ENCODE peak calls at places on chromosomes 11 and 22, in ten cellular contexts. Y is cardiac muscle cell; X is activated CD4-positive, alpha-beta T cell treated with anti-CD3 and anti-CD28 coated beads for 1 hour; N is brain pericyte; D is HFFc6; L is endothelial cell; H is CD14-positive monocyte; I is fibroblast of the conjunctiva; F is activated T-helper 2 cell treated with anti-CD3 and anti-CD28 coated beads, Interferon-gamma antibody, Interleukin-2, Interleukin-4, amounts not matched to agents 10 μg/mL and 5 μg/mL and 100 μg/mL, durations not matched to agents 14 hours and 24 hours and 36 hours; Z is DMS153. R is an unnamed sample.

GRCh38 chr11:128341280-128341679 is 246.1 kb downstream of the ETS1 start:
- DNase-seq in I (no peak), Z (no peak), F (peak; percentile 62), D (no peak), X (peak; percentile 38), L (no peak), Y (peak; percentile 20), H (no peak), N (no peak), R (no peak)

GRCh38 chr11:1230456-1231395 is 7.9 kb downstream of the MUC5B start:
- DNase-seq in L (no peak), F (no peak), X (no peak), N (no peak), H (peak; percentile 42), I (no peak), D (no peak), Z (no peak), Y (no peak), R (no peak)

GRCh38 chr11:45180888-45181594 is 34.6 kb downstream of the PRDM11 start:
- DNase-seq in X (peak; percentile 30), D (peak; percentile 25), Z (no peak), H (peak; percentile 61), Y (peak; percentile 64), F (no peak), I (peak; percentile 21), N (no peak), L (peak; percentile 39), R (peak; percentile 86)

GRCh38 chr11:69253028-69253427 is 40.9 kb upstream of the MYEOV start:
- DNase-seq in D (peak; percentile 76), H (no peak), F (no peak), X (no peak), I (peak; percentile 23), Y (peak; percentile 43), Z (no peak), L (no peak), N (no peak), R (no peak)

GRCh38 chr11:73233704-73234402 is 15.8 kb downstream of the P2RY2 start:
- DNase-seq in Z (no peak), N (no peak), L (no peak), D (no peak), X (no peak), H (no peak), Y (peak; percentile 10), F (no peak), I (no peak), R (no peak)

GRCh38 chr11:72821920-72822799 is 7.9 kb downstream of the ATG16L2 start:
- DNase-seq in X (peak; percentile 80), F (peak; percentile 58), Y (peak; percentile 90), L (peak; percentile 93), Z (peak; percentile 80), N (peak; percentile 58), D (peak; percentile 74), I (peak; percentile 68), H (peak; percentile 81), R (peak; percentile 94)

GRCh38 chr22:19064354-19065054 is 57.7 kb downstream of the DGCR2 start:
- DNase-seq in I (no peak), H (no peak), N (no peak), Z (no peak), F (no peak), X (no peak), L (no peak), D (no peak), Y (no peak), R (no peak)

GRCh38 chr11:84289381-84289906 is 1003.3 kb upstream of the CCDC90B start:
- DNase-seq in Z (no peak), I (no peak), X (no peak), Y (peak; percentile 12), L (no peak), N (no peak), F (no peak), D (no peak), H (no peak), R (no peak)

GRCh38 chr11:9748361-9748970 is 84.6 kb downstream of the SWAP70 start:
- DNase-seq in H (peak; percentile 62), Z (peak; percentile 15), F (peak; percentile 63), X (peak; percentile 28), L (peak; percentile 43), Y (peak; percentile 86), D (peak; percentile 82), I (peak; percentile 66), N (peak; percentile 51), R (peak; percentile 36)

GRCh38 chr11:79708319-79708928 is 267.6 kb upstream of the TENM4 start:
- DNase-seq in D (peak; percentile 47), X (no peak), N (peak; percentile 17), Y (peak; percentile 41), Z (peak; percentile 41), I (no peak), H (no peak), L (peak; percentile 46), F (no peak), R (no peak)

GRCh38 chr11:18304745-18305144 is 17.2 kb downstream of the HPS5 start:
- DNase-seq in D (no peak), H (no peak), L (no peak), F (no peak), I (no peak), N (no peak), Y (no peak), Z (no peak), X (no peak), R (no peak)

GRCh38 chr11:3971756-3972404 is 116.4 kb downstream of the STIM1 start:
- DNase-seq in Z (no peak), N (no peak), H (no peak), Y (peak; percentile 41), I (no peak), L (no peak), D (peak; percentile 35), X (no peak), F (no peak), R (no peak)

GRCh38 chr22:21047035-21047661 is 1.4 kb downstream of the LRRC74B start:
- DNase-seq in Z (no peak), I (no peak), D (no peak), L (no peak), H (no peak), Y (no peak), X (no peak), N (no peak), F (no peak), R (no peak)

GRCh38 chr11:95950905-95951304 is 27.0 kb upstream of the MTMR2 start:
- DNase-seq in D (no peak), X (no peak), F (no peak), N (no peak), L (no peak), I (no peak), H (no peak), Y (no peak), Z (no peak), R (no peak)

GRCh38 chr11:86167499-86168161 is 76.9 kb upstream of the EED start:
- DNase-seq in X (no peak), H (no peak), Y (peak; percentile 63), Z (no peak), L (no peak), N (no peak), F (no peak), I (no peak), D (no peak), R (no peak)

GRCh38 chr11:9313648-9314290 is 624 bp downstream of the TMEM41B start:
- DNase-seq in Z (no peak), D (no peak), H (no peak), L (peak; percentile 39), N (peak; percentile 7), X (peak; percentile 10), Y (peak; percentile 27), F (peak; percentile 37), I (no peak), R (peak; percentile 48)

GRCh38 chr11:110777765-110778164 is 65.5 kb upstream of the ARHGAP20 start:
- DNase-seq in L (no peak), Y (peak; percentile 46), I (peak; percentile 28), X (no peak), N (no peak), H (no peak), D (peak; percentile 11), Z (no peak), F (no peak), R (no peak)

GRCh38 chr11:131418214-131418613 is 47.8 kb downstream of the NTM start:
- DNase-seq in Y (no peak), H (no peak), D (no peak), N (no peak), L (no peak), X (no peak), F (no peak), Z (no peak), I (no peak), R (no peak)

GRCh38 chr11:1782026-1782696 is 18.4 kb upstream of the CTSD start:
- DNase-seq in Z (no peak), X (no peak), F (no peak), N (no peak), L (no peak), I (no peak), H (peak; percentile 90), D (no peak), Y (no peak), R (no peak)

GRCh38 chr11:15199693-15200092 is 85.0 kb downstream of the INSC start:
- DNase-seq in Z (no peak), D (no peak), F (no peak), X (no peak), H (no peak), L (no peak), Y (no peak), I (peak; percentile 23), N (no peak), R (no peak)